ENCODE peak calls at places on chromosome 20, in eight cellular contexts. M is lung, U is pancreas, S is GM12878, V is GM13977, L is cardiac muscle cell, X is fibroblast of pulmonary artery, Y is IMR-90. W is an unnamed sample.

GRCh38 chr20:2173186-2173585 is 71.6 kb downstream of the STK35 start:
- DNase-seq in M (no peak), U (no peak), S (no peak), V (no peak), L (no peak), X (no peak), Y (no peak), W (no peak)

GRCh38 chr20:20492521-20493334 is 124.8 kb downstream of the INSM1 start:
- DNase-seq in M (no peak), U (no peak), S (no peak), V (no peak), L (no peak), X (no peak), Y (no peak), W (no peak)

GRCh38 chr20:50070361-50070760 is 42.6 kb downstream of the UBE2V1 start:
- DNase-seq in M (no peak), U (no peak), S (no peak), V (no peak), L (no peak), X (no peak), Y (no peak), W (no peak)

GRCh38 chr20:40489886-40490285 is 199.2 kb downstream of the MAFB start:
- DNase-seq in M (no peak), U (no peak), S (no peak), V (no peak), L (no peak), X (peak; percentile 48), Y (no peak), W (no peak)

GRCh38 chr20:63055575-63056235 is 48.9 kb upstream of the BHLHE23 start:
- DNase-seq in M (no peak), U (peak; percentile 73), S (no peak), V (no peak), L (no peak), X (no peak), Y (no peak), W (no peak)

GRCh38 chr20:57651977-57652864 is 32.0 kb upstream of the ZBP1 start:
- DNase-seq in M (no peak), U (peak; percentile 69), S (no peak), V (peak; percentile 24), L (no peak), X (no peak), Y (no peak), W (peak; percentile 4)

GRCh38 chr20:3312940-3313656 is 74.1 kb upstream of the SLC4A11 start:
- DNase-seq in M (no peak), U (no peak), S (no peak), V (no peak), L (no peak), X (peak; percentile 80), Y (peak; percentile 53), W (peak; percentile 23)

GRCh38 chr20:35476288-35476687 is 20.9 kb downstream of the CEP250 start:
- DNase-seq in M (no peak), U (no peak), S (no peak), V (no peak), L (no peak), X (no peak), Y (no peak), W (no peak)

GRCh38 chr20:61023612-61024011 is 228.4 kb upstream of the CDH4 start:
- DNase-seq in M (no peak), U (no peak), S (no peak), V (no peak), L (no peak), X (no peak), Y (no peak), W (no peak)

GRCh38 chr20:54267510-54268003 is 59.7 kb downstream of the PFDN4 start:
- DNase-seq in M (peak; percentile 32), U (no peak), S (no peak), V (no peak), L (no peak), X (peak; percentile 22), Y (peak; percentile 6), W (peak; percentile 54)

GRCh38 chr20:38290829-38291581 is 13.0 kb upstream of the BPI start:
- DNase-seq in M (no peak), U (no peak), S (no peak), V (no peak), L (no peak), X (peak; percentile 67), Y (peak; percentile 95), W (peak; percentile 59)
- TF ChIP-seq CTCF in M (no peak), U (no peak), S (peak; percentile 17), V (peak; percentile 49), L (peak; percentile 63), X (peak; percentile 43), Y (peak; percentile 69), W (peak; percentile 44)

GRCh38 chr20:32823078-32823477 is 3.3 kb downstream of the MAPRE1 start:
- DNase-seq in M (no peak), U (no peak), S (no peak), V (no peak), L (peak; percentile 26), X (peak; percentile 78), Y (peak; percentile 82), W (peak; percentile 75)
- TF ChIP-seq CTCF in M (no peak), U (no peak), S (no peak), V (no peak), L (peak; percentile 24), X (peak; percentile 24), Y (peak; percentile 34), W (peak; percentile 17)

GRCh38 chr20:44950368-44950767 is 9.8 kb downstream of the TOMM34 start:
- DNase-seq in M (no peak), U (no peak), S (no peak), V (no peak), L (no peak), X (no peak), Y (no peak), W (no peak)
- TF ChIP-seq CTCF in M (no peak), U (no peak), S (no peak), V (no peak), L (no peak), X (no peak), Y (no peak), W (no peak)

GRCh38 chr20:9218412-9219001 is 149.6 kb downstream of the PLCB4 start:
- DNase-seq in M (no peak), U (no peak), S (no peak), V (no peak), L (no peak), X (peak; percentile 56), Y (peak; percentile 69), W (no peak)

GRCh38 chr20:9214676-9215075 is 145.8 kb downstream of the PLCB4 start:
- DNase-seq in M (no peak), U (no peak), S (no peak), V (no peak), L (no peak), X (peak; percentile 98), Y (peak; percentile 95), W (peak; percentile 11)

GRCh38 chr20:9220874-9221547 is 152.1 kb downstream of the PLCB4 start:
- DNase-seq in M (no peak), U (no peak), S (no peak), V (no peak), L (peak; percentile 29), X (peak; percentile 58), Y (peak; percentile 84), W (peak; percentile 9)

GRCh38 chr20:9211016-9211760 is 142.3 kb downstream of the PLCB4 start:
- DNase-seq in M (no peak), U (no peak), S (no peak), V (no peak), L (no peak), X (no peak), Y (no peak), W (no peak)

GRCh38 chr20:9215539-9215938 is 146.7 kb downstream of the PLCB4 start:
- DNase-seq in M (no peak), U (no peak), S (no peak), V (no peak), L (no peak), X (peak; percentile 16), Y (no peak), W (peak; percentile 13)
- TF ChIP-seq CTCF in M (no peak), U (no peak), S (peak; percentile 37), V (peak; percentile 25), L (peak; percentile 33), X (peak; percentile 24), Y (peak; percentile 34), W (peak; percentile 43)

DNA sequence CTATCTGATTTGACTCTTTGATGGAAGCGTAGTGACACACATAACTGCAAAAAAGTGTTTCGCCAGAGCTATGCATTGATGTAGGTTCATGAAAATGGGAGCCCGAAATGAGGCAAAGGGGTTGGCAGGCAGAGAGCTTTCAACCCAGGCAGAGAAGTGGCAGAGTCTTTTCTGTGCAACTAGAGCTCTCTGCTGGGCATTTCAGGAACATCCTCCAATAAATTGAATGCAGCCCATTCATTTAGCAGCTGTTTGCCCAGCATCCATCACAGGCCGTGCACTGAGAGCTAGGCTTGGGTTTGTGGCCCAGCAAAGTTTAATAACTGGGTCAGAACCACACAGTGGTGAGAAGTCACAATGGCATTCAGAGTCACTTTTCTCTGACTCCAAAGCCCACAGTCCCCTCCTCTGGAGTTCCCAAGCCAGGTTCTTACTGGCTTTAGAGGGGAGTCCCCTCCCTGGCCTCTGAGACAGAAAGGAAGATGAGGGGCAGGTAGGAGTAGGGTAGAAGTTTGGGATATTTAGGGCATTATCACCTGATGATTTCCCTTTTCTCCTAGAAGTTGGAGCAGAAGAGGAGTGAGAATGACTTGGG is 31.8 kb upstream of the ELMO2 start:
- DNase-seq in M (no peak), U (no peak), S (no peak), V (peak; percentile 50), L (peak; percentile 37), X (peak; percentile 56), Y (peak; percentile 32), W (peak; percentile 19)
- TF ChIP-seq CTCF in M (no peak), U (no peak), S (peak; percentile 13), V (peak; percentile 14), L (peak; percentile 48), X (peak; percentile 42), Y (peak; percentile 49), W (peak; percentile 30)

DNA sequence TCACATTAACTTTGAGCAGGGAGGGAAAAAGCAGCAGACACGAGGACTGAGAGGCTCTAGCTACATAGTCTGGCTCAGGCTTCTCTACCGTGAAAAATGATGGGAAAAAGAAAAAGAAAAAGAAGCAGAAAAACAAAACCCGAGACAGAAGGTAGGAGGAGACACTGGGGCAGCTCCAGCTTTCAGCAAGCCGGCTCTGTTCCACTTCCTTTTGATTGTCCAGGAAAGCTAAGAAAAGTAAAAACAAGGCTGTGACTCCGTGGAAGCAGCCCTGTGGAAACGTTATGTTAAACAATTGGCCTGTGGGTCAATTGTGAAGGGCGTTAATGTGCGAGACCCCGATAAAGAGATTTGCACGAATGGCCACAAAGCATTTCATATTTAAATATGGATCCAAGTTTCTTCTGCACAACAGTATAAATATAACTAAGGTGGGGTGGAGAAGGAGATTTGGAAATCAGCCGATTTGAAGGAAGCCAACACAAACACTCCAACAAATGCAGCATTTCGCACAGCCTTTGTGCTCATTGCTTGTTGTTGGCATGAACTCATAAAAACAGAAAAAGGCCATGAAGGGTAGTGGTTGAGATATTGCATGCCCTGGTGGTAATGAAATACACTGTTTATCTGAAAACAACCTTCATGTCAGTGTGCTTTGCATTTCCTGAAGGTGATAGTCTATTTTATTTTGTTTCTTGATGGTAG is 236.9 kb upstream of the JAG1 start:
- DNase-seq in M (no peak), U (no peak), S (no peak), V (no peak), L (no peak), X (peak; percentile 77), Y (no peak), W (no peak)
- TF ChIP-seq CTCF in M (no peak), U (no peak), S (no peak), V (no peak), L (peak; percentile 28), X (peak; percentile 47), Y (no peak), W (no peak)

GRCh38 chr20:51569815-51570741 is 27.6 kb upstream of the NFATC2 start:
- DNase-seq in M (no peak), U (no peak), S (no peak), V (no peak), L (peak; percentile 62), X (no peak), Y (no peak), W (no peak)
- TF ChIP-seq CTCF in M (no peak), U (no peak), S (no peak), V (no peak), L (no peak), X (no peak), Y (no peak), W (no peak)